ENCODE peak calls at places on chromosomes 6 and 20, in five cellular contexts. D, C, E, R and V are unnamed samples.

GRCh38 chr6:110543106-110543505 is 66.7 kb upstream of the SLC22A16 start:
- DNase-seq in D (peak; percentile 81), E (no peak), C (no peak), R (no peak), V (no peak)

GRCh38 chr6:81708306-81708705 is 44.2 kb downstream of the TENT5A start:
- DNase-seq in E (no peak), D (no peak), R (peak; percentile 82), C (no peak), V (no peak)

GRCh38 chr6:113719545-113719944 is 137.6 kb upstream of the MARCKS start:
- DNase-seq in E (peak; percentile 69), R (no peak), D (no peak), C (no peak), V (no peak)

GRCh38 chr6:170497845-170498281 is 55.2 kb downstream of the PSMB1 start:
- DNase-seq in C (no peak), E (peak; percentile 18), D (no peak), R (peak; percentile 74), V (no peak)

GRCh38 chr6:151916075-151916474 is 108.6 kb downstream of the ESR1 start:
- DNase-seq in C (no peak), D (peak; percentile 15), R (no peak), E (peak; percentile 6), V (no peak)

GRCh38 chr6:126764104-126764503 is 354.4 kb upstream of the RSPO3 start:
- DNase-seq in D (no peak), R (no peak), E (no peak), C (no peak), V (no peak)

GRCh38 chr6:99369533-99369932 is 20.1 kb upstream of the FAXC start:
- DNase-seq in C (no peak), E (no peak), R (peak; percentile 68), D (no peak), V (no peak)

GRCh38 chr20:57422254-57422653 is 31.1 kb downstream of the RBM38 start:
- DNase-seq in R (no peak), C (no peak), E (no peak), D (no peak), V (no peak)

GRCh38 chr6:161415302-161415855 is 141.5 kb upstream of the AGPAT4 start:
- DNase-seq in E (no peak), R (no peak), D (no peak), C (no peak), V (no peak)

GRCh38 chr6:93413190-93413589 is 6.2 kb downstream of the EPHA7 start:
- DNase-seq in C (no peak), E (no peak), R (no peak), D (no peak), V (no peak)

GRCh38 chr6:119186490-119186889 is 108.0 kb upstream of the FAM184A start:
- DNase-seq in E (no peak), C (no peak), R (no peak), D (no peak), V (no peak)

GRCh38 chr6:163252132-163252729 is 162.3 kb upstream of the QKI start:
- DNase-seq in C (no peak), R (no peak), E (no peak), D (no peak), V (no peak)

GRCh38 chr6:16236648-16237199 is 1.7 kb upstream of the GMPR start:
- DNase-seq in C (peak; percentile 61), R (no peak), D (peak; percentile 38), E (peak; percentile 68), V (no peak)

GRCh38 chr6:136093835-136094234 is 156.3 kb downstream of the MTFR2 start:
- DNase-seq in C (no peak), E (no peak), D (no peak), R (no peak), V (no peak)

GRCh38 chr6:33860706-33861474 is 57.1 kb upstream of the MLN start:
- DNase-seq in E (peak; percentile 75), R (no peak), D (peak; percentile 9), C (peak; percentile 88), V (no peak)

GRCh38 chr6:49579649-49580048 is 29.2 kb downstream of the C6orf141 start:
- DNase-seq in E (no peak), C (no peak), R (no peak), D (no peak), V (no peak)

GRCh38 chr6:49582529-49582928 is 32.1 kb downstream of the C6orf141 start:
- DNase-seq in D (no peak), E (no peak), R (no peak), C (no peak), V (no peak)

DNA sequence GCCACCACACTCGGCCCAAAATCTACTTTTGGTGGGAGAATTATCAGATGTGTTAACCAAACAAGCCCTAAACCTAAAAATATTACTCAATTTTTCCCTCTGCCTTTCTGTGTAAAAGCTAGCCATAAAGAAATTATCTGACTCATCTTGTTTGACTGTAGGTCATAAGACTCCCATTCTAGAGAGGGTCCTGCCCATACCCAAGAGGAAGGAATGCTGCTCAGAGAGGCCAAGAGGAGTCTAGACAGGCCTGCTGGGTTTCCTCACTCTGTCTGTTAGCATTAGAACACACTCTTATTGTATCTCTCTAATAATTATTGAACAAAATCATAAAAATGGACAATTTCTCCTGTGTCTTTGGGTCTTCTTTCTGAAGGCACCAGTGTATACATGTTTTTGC is 26.1 kb downstream of the C6orf141 start:
- DNase-seq in R (no peak), E (no peak), D (no peak), C (no peak), V (no peak)
- TF ChIP-seq EZH2phosphoT487 in R (no peak), E (no peak), D (no peak), C (no peak), V (no peak)

DNA sequence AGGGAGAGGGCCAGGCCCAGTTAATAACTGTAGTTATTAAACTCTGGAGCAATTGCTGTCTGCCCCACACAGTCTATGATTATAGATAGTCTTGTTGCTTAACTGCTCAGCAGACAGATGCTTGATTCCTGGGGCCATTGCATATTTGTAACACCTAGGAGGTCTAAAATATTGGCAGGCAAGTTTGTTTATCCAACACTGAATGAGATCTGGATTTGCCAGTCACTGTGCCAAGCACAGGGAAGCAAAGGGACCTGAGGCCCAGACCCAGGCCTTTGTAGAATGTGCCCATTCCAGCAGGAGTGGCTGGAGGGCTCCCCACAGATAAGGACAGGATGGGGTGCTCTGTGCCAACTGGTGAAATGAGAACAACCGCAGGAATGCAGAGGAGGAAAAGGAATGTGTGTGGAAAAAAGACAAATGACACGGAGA is 17.6 kb upstream of the ENTPD6 start:
- DNase-seq in C (no peak), E (no peak), D (peak; percentile 90), R (no peak), V (no peak)
- H3K9me2 ChIP-seq in C (no peaks in the 10 kb centered on the region), E (no peaks in the 10 kb centered on the region), D (no peaks in the 10 kb centered on the region), R (no peaks in the 10 kb centered on the region), V (no peaks in the 10 kb centered on the region)

GRCh38 chr20:17835941-17836861 is 132.4 kb downstream of the SNX5 start:
- DNase-seq in E (peak; percentile 93), D (no peak), R (no peak), C (no peak), V (no peak)

GRCh38 chr20:17837179-17837578 is 131.4 kb downstream of the SNX5 start:
- DNase-seq in C (no peak), D (no peak), R (no peak), E (no peak), V (no peak)

GRCh38 chr20:17833036-17833674 is 133.4 kb downstream of the BANF2 start:
- DNase-seq in E (peak; percentile 60), C (no peak), R (no peak), D (peak; percentile 48), V (no peak)

GRCh38 chr20:17834804-17835203 is 133.8 kb downstream of the SNX5 start:
- DNase-seq in C (no peak), D (peak; percentile 26), R (no peak), E (peak; percentile 22), V (no peak)

GRCh38 chr20:17835240-17835940 is 133.2 kb downstream of the SNX5 start:
- DNase-seq in E (peak; percentile 95), R (no peak), C (no peak), D (peak; percentile 97), V (peak; percentile 55)
- TF ChIP-seq EZH2phosphoT487 in E (no peak), R (no peak), C (no peak), D (no peak), V (no peak)

GRCh38 chr20:47262365-47263013 is 94.0 kb downstream of the ZMYND8 start:
- DNase-seq in D (no peak), E (no peak), R (no peak), C (peak; percentile 82), V (no peak)
- H3K9me2 ChIP-seq in D (no peaks in the 10 kb centered on the region), E (no peaks in the 10 kb centered on the region), R (no peaks in the 10 kb centered on the region), C (no peaks in the 10 kb centered on the region), V (no peaks in the 10 kb centered on the region)

DNA sequence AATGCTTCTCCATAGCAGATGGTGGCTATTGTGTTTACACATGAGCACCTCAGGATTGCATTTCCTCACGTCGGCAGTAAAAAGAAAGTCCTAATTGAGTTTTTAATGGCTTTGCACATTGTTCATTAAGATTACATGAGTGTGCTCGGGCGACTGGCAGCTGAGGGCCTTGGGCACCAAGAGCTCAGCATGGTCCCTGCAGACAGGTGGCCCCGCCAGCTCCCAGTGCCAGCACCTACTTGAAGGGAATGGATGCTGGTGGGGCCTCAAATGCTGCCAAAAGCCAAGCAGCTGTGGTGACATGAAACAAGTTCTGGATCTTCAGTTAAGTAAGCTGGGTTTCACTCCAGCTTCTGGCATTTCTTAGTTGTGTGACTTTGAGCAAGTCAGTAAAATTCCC is 394.3 kb downstream of the PTPRT start:
- DNase-seq in R (no peak), E (no peak), D (no peak), C (no peak), V (no peak)
- TF ChIP-seq EZH2phosphoT487 in R (no peak), E (no peak), D (no peak), C (no peak), V (no peak)

GRCh38 chr6:21331221-21331620 is 262.3 kb upstream of the SOX4 start:
- DNase-seq in D (no peak), E (peak; percentile 12), R (no peak), C (no peak), V (no peak)
- H3K9me2 ChIP-seq in D (no peaks in the 10 kb centered on the region), E (no peaks in the 10 kb centered on the region), R (no peaks in the 10 kb centered on the region), C (no peaks in the 10 kb centered on the region), V (no peaks in the 10 kb centered on the region)

DNA sequence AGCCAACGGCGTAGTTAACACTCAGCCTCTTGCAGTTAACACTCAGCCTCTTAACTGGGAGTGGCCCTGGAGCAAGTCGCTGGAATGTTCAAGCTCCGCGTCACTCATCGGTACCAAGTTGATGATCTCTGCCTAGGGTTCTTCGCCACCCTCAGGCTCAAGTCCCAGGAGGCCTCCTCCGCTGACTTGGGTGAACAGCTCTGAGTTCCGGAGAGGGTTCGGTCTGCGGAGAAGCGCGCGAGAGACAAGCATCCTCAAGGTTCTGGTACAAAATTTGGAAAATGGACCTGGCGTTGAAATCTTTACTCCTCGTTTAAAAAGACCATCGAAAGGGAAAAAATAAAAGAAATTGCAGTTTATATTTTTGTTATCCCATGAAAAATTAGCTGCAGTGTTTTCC is 876 bp upstream of the DSP start:
- DNase-seq in C (no peak), E (peak; percentile 67), R (peak; percentile 73), D (no peak), V (no peak)
- TF ChIP-seq EZH2phosphoT487 in C (no peak), E (no peak), R (no peak), D (no peak), V (no peak)